ENCODE peak calls at places on chromosomes 4 and X, in four cellular contexts. One of them, this sample, is unnamed.

GRCh38 chr4:77681792-77682191 is 76.2 kb downstream of the CXCL13 start:
- DNase-seq in left lung: no peak
- DNase-seq in A549: no peak
- DNase-seq in heart left ventricle: no peak
- DNase-seq in this sample: no peak

GRCh38 chr4:1126506-1126905 is 13.1 kb upstream of the RNF212 start:
- DNase-seq in left lung: no peak
- DNase-seq in A549: no peak
- DNase-seq in heart left ventricle: no peak
- DNase-seq in this sample: no peak

GRCh38 chrX:18895157-18895952 is 88.6 kb downstream of the PHKA2 start:
- DNase-seq in A549: no peak
- DNase-seq in heart left ventricle: peak; percentile 21
- DNase-seq in left lung: no peak
- DNase-seq in this sample: peak; percentile 25

GRCh38 chr4:87679449-87680169 is 29.5 kb downstream of the DMP1 start:
- DNase-seq in left lung: no peak
- DNase-seq in A549: peak; percentile 46
- DNase-seq in heart left ventricle: peak; percentile 58
- DNase-seq in this sample: peak; percentile 21

GRCh38 chrX:39896951-39897740 is 200.6 kb downstream of the BCOR start:
- DNase-seq in A549: peak; percentile 38
- DNase-seq in left lung: no peak
- DNase-seq in heart left ventricle: peak; percentile 35
- DNase-seq in this sample: no peak

GRCh38 chrX:15939737-15940136 is 85.1 kb upstream of the AP1S2 start:
- DNase-seq in left lung: no peak
- DNase-seq in A549: no peak
- DNase-seq in heart left ventricle: no peak
- DNase-seq in this sample: no peak

GRCh38 chr4:77154074-77154473 is 2.9 kb upstream of the CCNG2 start:
- DNase-seq in left lung: no peak
- DNase-seq in heart left ventricle: no peak
- DNase-seq in A549: no peak
- DNase-seq in this sample: no peak

GRCh38 chr4:79842162-79842561 is 230.9 kb downstream of the ANTXR2 start:
- DNase-seq in heart left ventricle: no peak
- DNase-seq in A549: no peak
- DNase-seq in left lung: no peak
- DNase-seq in this sample: no peak

GRCh38 chrX:10083809-10084208 is 73.0 kb upstream of the CLCN4 start:
- DNase-seq in A549: no peak
- DNase-seq in left lung: no peak
- DNase-seq in heart left ventricle: no peak
- DNase-seq in this sample: no peak

GRCh38 chrX:43526206-43526605 is 129.9 kb upstream of the MAOA start:
- DNase-seq in left lung: no peak
- DNase-seq in heart left ventricle: no peak
- DNase-seq in A549: no peak
- DNase-seq in this sample: no peak

GRCh38 chrX:56812515-56813105 is 83.6 kb downstream of the NBDY start:
- DNase-seq in A549: no peak
- DNase-seq in heart left ventricle: no peak
- DNase-seq in left lung: no peak
- DNase-seq in this sample: no peak

GRCh38 chr4:67922697-67923096 is 38.9 kb upstream of the TMPRSS11D start:
- DNase-seq in left lung: no peak
- DNase-seq in A549: no peak
- DNase-seq in heart left ventricle: no peak
- DNase-seq in this sample: no peak

GRCh38 chrX:47644557-47645091 is 5.7 kb downstream of the ELK1 start:
- DNase-seq in heart left ventricle: no peak
- DNase-seq in A549: peak; percentile 59
- DNase-seq in left lung: no peak
- DNase-seq in this sample: no peak

GRCh38 chr4:150464523-150464922 is 117.4 kb upstream of the MAB21L2 start:
- DNase-seq in A549: no peak
- DNase-seq in left lung: no peak
- DNase-seq in heart left ventricle: no peak
- DNase-seq in this sample: no peak

GRCh38 chr4:74097631-74098550 is 1.1 kb downstream of the CXCL2 start:
- DNase-seq in left lung: peak; percentile 39
- DNase-seq in A549: peak; percentile 59
- DNase-seq in heart left ventricle: no peak
- DNase-seq in this sample: no peak

GRCh38 chr4:20313237-20314030 is 61.7 kb downstream of the SLIT2 start:
- DNase-seq in left lung: no peak
- DNase-seq in heart left ventricle: no peak
- DNase-seq in A549: peak; percentile 29
- DNase-seq in this sample: no peak

GRCh38 chr4:3111461-3111860 is 37.0 kb downstream of the HTT start:
- DNase-seq in A549: no peak
- DNase-seq in heart left ventricle: no peak
- DNase-seq in left lung: no peak
- DNase-seq in this sample: no peak

GRCh38 chr4:119299221-119300071 is 22.5 kb downstream of the FABP2 start:
- DNase-seq in heart left ventricle: no peak
- DNase-seq in A549: peak; percentile 14
- DNase-seq in left lung: no peak
- DNase-seq in this sample: no peak

GRCh38 chrX:151870603-151871002 is 42.1 kb upstream of the MAGEA4 start:
- DNase-seq in A549: peak; percentile 70
- DNase-seq in left lung: no peak
- DNase-seq in heart left ventricle: no peak
- DNase-seq in this sample: peak; percentile 55

GRCh38 chr4:24686866-24687672 is 102.7 kb upstream of the DHX15 start:
- DNase-seq in left lung: no peak
- DNase-seq in A549: peak; percentile 27
- DNase-seq in heart left ventricle: no peak
- DNase-seq in this sample: peak; percentile 38

GRCh38 chrX:138008280-138008679 is 442.4 kb downstream of the ZIC3 start:
- DNase-seq in left lung: no peak
- DNase-seq in heart left ventricle: no peak
- DNase-seq in A549: no peak
- DNase-seq in this sample: no peak

GRCh38 chrX:150375243-150375642 is 12.1 kb downstream of the MAMLD1 start:
- DNase-seq in A549: no peak
- DNase-seq in left lung: no peak
- DNase-seq in heart left ventricle: no peak
- DNase-seq in this sample: no peak

GRCh38 chrX:131271274-131271673 is 17.8 kb downstream of the IGSF1 start:
- DNase-seq in heart left ventricle: no peak
- DNase-seq in A549: no peak
- DNase-seq in left lung: no peak
- DNase-seq in this sample: no peak

GRCh38 chrX:50497067-50497466 is 26.4 kb upstream of the DGKK start:
- DNase-seq in heart left ventricle: no peak
- DNase-seq in left lung: no peak
- DNase-seq in A549: no peak
- DNase-seq in this sample: no peak

GRCh38 chr4:143700060-143700419 is 435 bp downstream of the FREM3 start:
- DNase-seq in left lung: no peak
- DNase-seq in heart left ventricle: no peak
- DNase-seq in A549: no peak
- DNase-seq in this sample: peak; percentile 26

GRCh38 chrX:44975666-44976263 is 102.8 kb downstream of the KDM6A start:
- DNase-seq in left lung: no peak
- DNase-seq in A549: peak; percentile 12
- DNase-seq in heart left ventricle: no peak
- DNase-seq in this sample: no peak

GRCh38 chr4:7515390-7515902 is 80.7 kb upstream of the PSAPL1 start:
- DNase-seq in heart left ventricle: no peak
- DNase-seq in left lung: no peak
- DNase-seq in A549: no peak
- DNase-seq in this sample: no peak

GRCh38 chrX:74251006-74251930 is 52.7 kb upstream of the ZCCHC13 start:
- DNase-seq in A549: peak; percentile 78
- DNase-seq in left lung: no peak
- DNase-seq in heart left ventricle: no peak
- DNase-seq in this sample: no peak
- H3K27ac ChIP-seq in A549: peak overlapping the region; percentile 93
- H3K27ac ChIP-seq in left lung: peak overlapping the region; percentile 80
- H3K27ac ChIP-seq in heart left ventricle: peak overlapping the region; percentile 23
- H3K27ac ChIP-seq in this sample: peak overlapping the region; percentile 39

GRCh38 chrX:106170318-106170717 is 2.2 kb downstream of the PWWP3B start:
- DNase-seq in A549: peak; percentile 10
- DNase-seq in left lung: no peak
- DNase-seq in heart left ventricle: no peak
- DNase-seq in this sample: no peak
- TF ChIP-seq CTCF in A549: no peak
- TF ChIP-seq CTCF in left lung: no peak
- TF ChIP-seq CTCF in heart left ventricle: peak; percentile 56
- TF ChIP-seq CTCF in this sample: peak; percentile 47

GRCh38 chrX:724256-724655 is 93.7 kb downstream of the SHOX start:
- DNase-seq in heart left ventricle: no peak
- DNase-seq in left lung: no peak
- DNase-seq in A549: no peak
- DNase-seq in this sample: no peak
- H3K27ac ChIP-seq in heart left ventricle: no peak overlapping the region
- H3K27ac ChIP-seq in left lung: no peak overlapping the region
- H3K27ac ChIP-seq in A549: no peak overlapping the region
- H3K27ac ChIP-seq in this sample: no peak overlapping the region

GRCh38 chr4:102625232-102625930 is 124.2 kb downstream of the NFKB1 start:
- DNase-seq in A549: peak; percentile 37
- DNase-seq in heart left ventricle: peak; percentile 41
- DNase-seq in left lung: peak; percentile 64
- DNase-seq in this sample: peak; percentile 35
- TF ChIP-seq CTCF in A549: no peak
- TF ChIP-seq CTCF in heart left ventricle: peak; percentile 46
- TF ChIP-seq CTCF in left lung: no peak
- TF ChIP-seq CTCF in this sample: peak; percentile 49

GRCh38 chr4:182920676-182921075 is 3.5 kb upstream of the DCTD start:
- DNase-seq in left lung: no peak
- DNase-seq in heart left ventricle: no peak
- DNase-seq in A549: no peak
- DNase-seq in this sample: no peak

GRCh38 chr4:182916483-182917181 is 554 bp downstream of the DCTD start:
- DNase-seq in left lung: peak; percentile 55
- DNase-seq in A549: peak; percentile 47
- DNase-seq in heart left ventricle: peak; percentile 71
- DNase-seq in this sample: peak; percentile 55

GRCh38 chr4:182917182-182918043 is at the start of gene DCTD:
- DNase-seq in left lung: peak; percentile 80
- DNase-seq in A549: peak; percentile 52
- DNase-seq in heart left ventricle: peak; percentile 86
- DNase-seq in this sample: peak; percentile 72

GRCh38 chr4:182918044-182918607 is 940 bp upstream of the DCTD start:
- DNase-seq in heart left ventricle: no peak
- DNase-seq in left lung: no peak
- DNase-seq in A549: no peak
- DNase-seq in this sample: no peak

GRCh38 chr4:182918791-182919302 is 1.7 kb upstream of the DCTD start:
- DNase-seq in left lung: no peak
- DNase-seq in A549: no peak
- DNase-seq in heart left ventricle: no peak
- DNase-seq in this sample: no peak
- H3K27ac ChIP-seq in left lung: no peak overlapping the region
- H3K27ac ChIP-seq in A549: no peak overlapping the region
- H3K27ac ChIP-seq in heart left ventricle: no peak overlapping the region
- H3K27ac ChIP-seq in this sample: no peak overlapping the region

GRCh38 chrX:28586291-28586690 is 955 bp upstream of the IL1RAPL1 start:
- DNase-seq in left lung: no peak
- DNase-seq in A549: no peak
- DNase-seq in heart left ventricle: peak; percentile 19
- DNase-seq in this sample: no peak

GRCh38 chrX:28589048-28589447 is 1.8 kb downstream of the IL1RAPL1 start:
- DNase-seq in left lung: no peak
- DNase-seq in heart left ventricle: no peak
- DNase-seq in A549: no peak
- DNase-seq in this sample: no peak

GRCh38 chrX:28586891-28587635 is at the start of gene IL1RAPL1:
- DNase-seq in A549: peak; percentile 23
- DNase-seq in heart left ventricle: no peak
- DNase-seq in left lung: no peak
- DNase-seq in this sample: no peak

GRCh38 chrX:28591542-28591941 is 4.3 kb downstream of the IL1RAPL1 start:
- DNase-seq in heart left ventricle: no peak
- DNase-seq in left lung: no peak
- DNase-seq in A549: no peak
- DNase-seq in this sample: no peak

GRCh38 chrX:28590394-28590793 is 3.1 kb downstream of the IL1RAPL1 start:
- DNase-seq in heart left ventricle: peak; percentile 15
- DNase-seq in left lung: no peak
- DNase-seq in A549: no peak
- DNase-seq in this sample: no peak
- TF ChIP-seq CTCF in heart left ventricle: peak; percentile 29
- TF ChIP-seq CTCF in left lung: no peak
- TF ChIP-seq CTCF in A549: no peak
- TF ChIP-seq CTCF in this sample: no peak

This sample was measured in adrenal gland.